ENCODE peak calls at places on chromosomes 12 and 14, in five cellular contexts. L is HFFc6, A is uterus, B is Caco-2, X is progenitor cell of endocrine pancreas. W is an unnamed sample.

GRCh38 chr12:47942327-47943230 is 20.8 kb upstream of the TMEM106C start:
- DNase-seq in L (no peak), A (no peak), B (no peak), X (no peak), W (no peak)

GRCh38 chr12:77521458-77522115 is 309.1 kb upstream of the NAV3 start:
- DNase-seq in L (no peak), A (no peak), B (no peak), X (no peak), W (no peak)

GRCh38 chr12:116133149-116133548 is 144.3 kb downstream of the MED13L start:
- DNase-seq in L (no peak), A (no peak), B (no peak), X (no peak), W (no peak)

GRCh38 chr14:92651106-92651792 is 97.2 kb downstream of the LGMN start:
- DNase-seq in L (no peak), A (no peak), B (no peak), X (no peak), W (peak)

GRCh38 chr12:116459011-116459410 is 100.2 kb upstream of the MAP1LC3B2 start:
- DNase-seq in L (no peak), A (no peak), B (no peak), X (no peak), W (no peak)

GRCh38 chr12:68675098-68675842 is 11.5 kb upstream of the NUP107 start:
- DNase-seq in L (peak), A (no peak), B (no peak), X (no peak), W (peak)

GRCh38 chr12:64824500-64825142 is at the start of gene TBC1D30:
- DNase-seq in L (no peak), A (no peak), B (peak), X (peak), W (no peak)

GRCh38 chr12:31233061-31233730 is 92.8 kb downstream of the SINHCAF start:
- DNase-seq in L (no peak), A (no peak), B (no peak), X (no peak), W (no peak)

GRCh38 chr14:96797188-96797942 is at the start of gene VRK1:
- DNase-seq in L (peak), A (peak), B (peak), X (peak), W (peak)

GRCh38 chr12:108955225-108955835 is 65.5 kb downstream of the SVOP start:
- DNase-seq in L (no peak), A (no peak), B (no peak), X (no peak), W (no peak)

GRCh38 chr12:19150273-19150895 is 20.9 kb downstream of the PLEKHA5 start:
- DNase-seq in L (no peak), A (no peak), B (no peak), X (no peak), W (no peak)

GRCh38 chr12:29847246-29847645 is 63.5 kb upstream of the TMTC1 start:
- DNase-seq in L (no peak), A (no peak), B (no peak), X (no peak), W (no peak)

GRCh38 chr14:103555559-103556337 is 6.7 kb downstream of the BAG5 start:
- DNase-seq in L (no peak), A (no peak), B (no peak), X (no peak), W (no peak)

GRCh38 chr14:89833120-89833521 is 121.4 kb downstream of the EFCAB11 start:
- DNase-seq in L (no peak), A (no peak), B (no peak), X (no peak), W (no peak)

GRCh38 chr12:93895096-93895460 is 217.9 kb downstream of the CRADD start:
- DNase-seq in L (no peak), A (no peak), B (no peak), X (no peak), W (no peak)

GRCh38 chr12:96404683-96405082 is 4.4 kb upstream of the CDK17 start:
- DNase-seq in L (no peak), A (no peak), B (no peak), X (no peak), W (no peak)

GRCh38 chr12:47370421-47370820 is 290.7 kb upstream of the AMIGO2 start:
- DNase-seq in L (no peak), A (no peak), B (no peak), X (no peak), W (no peak)

GRCh38 chr12:46461907-46462605 is 89.5 kb upstream of the SLC38A2 start:
- DNase-seq in L (peak), A (no peak), B (no peak), X (no peak), W (no peak)

GRCh38 chr12:130286741-130287140 is 50.9 kb upstream of the PIWIL1 start:
- DNase-seq in L (no peak), A (no peak), B (no peak), X (no peak), W (no peak)

GRCh38 chr14:53109028-53109687 is 44.0 kb downstream of the DDHD1 start:
- DNase-seq in L (no peak), A (no peak), B (no peak), X (no peak), W (no peak)

GRCh38 chr12:93877446-93877845 is 200.3 kb downstream of the CRADD start:
- DNase-seq in L (no peak), A (no peak), B (no peak), X (no peak), W (no peak)

GRCh38 chr12:95820096-95820703 is 29.6 kb upstream of the NTN4 start:
- DNase-seq in L (peak), A (peak), B (no peak), X (no peak), W (no peak)

GRCh38 chr14:83172363-83172762 is 1638.7 kb upstream of the SEL1L start:
- DNase-seq in L (peak), A (no peak), B (no peak), X (no peak), W (no peak)

GRCh38 chr14:64447890-64448667 is 17.2 kb upstream of the AKAP5 start:
- DNase-seq in L (no peak), A (no peak), B (no peak), X (no peak), W (peak)

GRCh38 chr12:30450226-30450625 is 245.4 kb downstream of the IPO8 start:
- DNase-seq in L (no peak), A (no peak), B (no peak), X (no peak), W (no peak)

GRCh38 chr12:114925076-114925475 is 241.1 kb upstream of the TBX3 start:
- DNase-seq in L (no peak), A (no peak), B (no peak), X (no peak), W (no peak)

GRCh38 chr12:51621155-51621922 is 30.3 kb downstream of the SCN8A start:
- DNase-seq in L (no peak), A (no peak), B (no peak), X (no peak), W (no peak)

GRCh38 chr12:121925361-121925725 is 7.0 kb downstream of the CFAP251 start:
- DNase-seq in L (peak), A (no peak), B (no peak), X (no peak), W (no peak)

GRCh38 chr12:65962921-65963883 is 138.9 kb downstream of the HMGA2 start:
- DNase-seq in L (no peak), A (no peak), B (peak), X (no peak), W (peak)

GRCh38 chr14:53331247-53331646 is 178.1 kb upstream of the DDHD1 start:
- DNase-seq in L (peak), A (no peak), B (no peak), X (no peak), W (no peak)

GRCh38 chr14:103721334-103722120 is 5.9 kb downstream of the ZFYVE21 start:
- DNase-seq in L (no peak), A (no peak), B (no peak), X (no peak), W (no peak)

GRCh38 chr12:52278931-52279682 is 4.7 kb downstream of the KRT86 start:
- DNase-seq in L (peak), A (peak), B (peak), X (peak), W (peak)

DNA sequence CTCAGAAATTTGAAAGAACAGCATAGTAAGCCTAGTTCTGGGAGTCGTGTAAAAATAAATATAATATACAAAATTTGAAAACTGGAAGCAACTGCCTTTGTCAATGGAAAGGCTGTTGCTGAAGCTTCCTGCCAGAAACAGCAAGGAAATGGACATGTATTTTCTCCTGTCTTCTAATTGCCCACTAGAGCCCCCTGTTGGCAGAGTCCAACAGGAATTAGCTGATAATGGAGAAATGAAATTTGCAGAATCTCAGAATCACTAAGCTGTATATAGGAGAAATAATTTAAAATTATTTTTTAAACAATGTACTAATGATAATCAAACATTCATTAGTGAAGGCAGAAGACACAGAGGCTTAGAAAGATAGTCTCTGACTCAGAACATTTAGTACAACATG is 414.8 kb downstream of the SLC6A15 start:
- DNase-seq in L (peak), A (no peak), B (no peak), X (no peak), W (no peak)
- TF ChIP-seq CTCF in L (peak), A (no peak), B (no peak), X (peak), W (no peak)

GRCh38 chr14:94005324-94005723 is 8.2 kb downstream of the CCDC197 start:
- DNase-seq in L (no peak), A (no peak), B (no peak), X (no peak), W (no peak)
- TF ChIP-seq CTCF in L (peak), A (no peak), B (peak), X (peak), W (peak)

DNA sequence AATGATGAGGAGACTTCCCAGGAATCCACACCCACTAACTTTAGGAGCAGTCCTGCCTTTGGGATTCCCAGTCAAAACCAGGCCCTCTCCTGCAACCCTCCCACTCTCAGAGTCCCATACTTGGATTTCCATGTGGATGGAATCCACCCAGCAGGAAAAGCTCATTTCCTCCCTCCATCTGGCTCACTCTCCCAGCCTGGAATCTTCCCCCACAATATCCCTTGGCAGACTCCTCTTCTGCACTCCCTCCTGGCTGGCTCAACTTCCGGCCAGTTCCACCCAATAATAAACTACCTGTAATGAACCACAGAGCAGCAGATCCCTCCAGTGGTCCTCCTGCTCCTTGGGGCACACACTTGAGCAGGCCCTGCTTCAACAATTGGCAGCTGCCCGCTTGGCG is 102.8 kb upstream of the EGLN3 start:
- DNase-seq in L (no peak), A (peak), B (no peak), X (no peak), W (no peak)
- TF ChIP-seq CTCF in L (no peak), A (peak), B (no peak), X (no peak), W (no peak)

DNA sequence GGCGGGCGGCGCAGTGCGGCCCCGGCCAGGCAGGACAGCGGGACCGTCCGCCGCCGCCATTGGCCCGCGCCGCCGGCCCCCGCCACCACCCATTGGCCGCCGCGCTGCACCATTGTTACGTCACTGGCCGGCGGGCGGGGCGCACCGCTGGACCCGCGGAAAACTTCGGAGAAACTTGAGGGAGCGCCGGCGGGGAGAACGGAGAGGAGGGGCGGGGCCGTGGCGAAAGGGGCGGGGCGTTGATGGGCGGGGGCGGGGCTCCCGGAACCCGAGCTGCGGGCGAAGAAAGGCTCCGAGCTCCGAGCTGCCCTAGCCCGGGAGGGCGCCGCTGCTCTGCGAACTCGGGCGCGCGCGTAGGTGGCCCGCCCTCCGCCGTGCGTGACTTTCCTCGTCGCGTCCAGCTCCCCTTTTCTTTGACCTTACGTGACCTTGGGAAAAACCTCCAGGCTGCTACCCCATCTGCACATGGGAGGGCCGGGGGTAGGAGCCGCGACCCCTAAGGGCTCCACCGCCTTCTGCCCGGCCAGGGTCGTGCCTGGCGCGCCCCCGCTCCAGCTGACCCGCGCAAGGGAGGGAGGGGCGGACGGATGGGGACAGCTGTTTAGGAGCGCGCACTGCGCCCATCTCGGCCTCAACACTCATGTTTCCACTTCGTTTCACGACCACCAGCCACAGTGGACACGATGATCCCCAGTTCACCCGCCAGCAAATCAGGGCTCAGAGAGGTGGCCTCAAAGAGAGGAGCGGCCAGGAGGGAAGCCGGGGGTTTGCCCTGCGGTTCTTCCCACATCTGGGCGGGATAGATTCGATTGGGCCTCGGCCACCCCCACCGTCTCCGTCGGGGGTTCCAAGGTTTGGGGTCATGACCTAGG is at the start of gene ANKRD9:
- DNase-seq in L (peak), A (peak), B (peak), X (peak), W (peak)
- TF ChIP-seq CTCF in L (peak), A (no peak), B (no peak), X (peak), W (no peak)

W was measured in natural killer cell.